ENCODE peak calls at places on chromosome X, in ten cellular contexts. S, F, B, I, O, Y, R, L, J and C are unnamed samples.

GRCh38 chrX:120224388-120224787 is 26.2 kb upstream of the ZBTB33 start:
- DNase-seq in S (no peak), F (no peak), B (no peak), I (no peak), O (no peak), Y (no peak), R (no peak), L (no peak), J (no peak), C (no peak)

GRCh38 chrX:24090300-24091200 is 35.8 kb downstream of the EIF2S3 start:
- DNase-seq in S (no peak), F (no peak), B (no peak), I (no peak), O (no peak), Y (no peak), R (no peak), L (no peak), J (no peak), C (no peak)

GRCh38 chrX:113058634-113059033 is 218.0 kb upstream of the AMOT start:
- DNase-seq in S (no peak), F (no peak), B (no peak), I (peak), O (no peak), Y (no peak), R (no peak), L (no peak), J (no peak), C (no peak)

GRCh38 chrX:119381349-119381944 is 17.7 kb upstream of the SLC25A43 start:
- DNase-seq in S (no peak), F (no peak), B (no peak), I (no peak), O (no peak), Y (no peak), R (no peak), L (no peak), J (no peak), C (no peak)

GRCh38 chrX:48683411-48683982 is at the start of gene WAS:
- DNase-seq in S (no peak), F (peak), B (no peak), I (no peak), O (no peak), Y (no peak), R (no peak), L (no peak), J (no peak), C (no peak)

GRCh38 chrX:104435249-104435648 is 130.8 kb upstream of the IL1RAPL2 start:
- DNase-seq in S (no peak), F (no peak), B (no peak), I (no peak), O (no peak), Y (no peak), R (no peak), L (peak), J (peak), C (no peak)

GRCh38 chrX:149453911-149454820 is 50.9 kb downstream of the IDS start:
- DNase-seq in S (no peak), F (no peak), B (no peak), I (no peak), O (no peak), Y (no peak), R (no peak), L (no peak), J (no peak), C (no peak)

GRCh38 chrX:36684053-36684452 is 324.1 kb upstream of the FAM47C start:
- DNase-seq in S (no peak), F (no peak), B (no peak), I (no peak), O (no peak), Y (no peak), R (no peak), L (no peak), J (no peak), C (no peak)

GRCh38 chrX:147377728-147378127 is 534.0 kb upstream of the FMR1 start:
- DNase-seq in S (no peak), F (no peak), B (no peak), I (no peak), O (no peak), Y (no peak), R (no peak), L (no peak), J (no peak), C (no peak)

GRCh38 chrX:148457279-148457678 is 43.1 kb upstream of the AFF2 start:
- DNase-seq in S (no peak), F (no peak), B (no peak), I (no peak), O (no peak), Y (no peak), R (no peak), L (no peak), J (no peak), C (no peak)

GRCh38 chrX:132169554-132169953 is 41.7 kb upstream of the FRMD7 start:
- DNase-seq in S (no peak), F (no peak), B (no peak), I (no peak), O (no peak), Y (no peak), R (no peak), L (no peak), J (no peak), C (no peak)

GRCh38 chrX:139762400-139763183 is 54.6 kb upstream of the MCF2 start:
- DNase-seq in S (no peak), F (no peak), B (no peak), I (peak), O (no peak), Y (peak), R (peak), L (no peak), J (peak), C (no peak)

GRCh38 chrX:154312116-154312515 is 16.5 kb downstream of the TKTL1 start:
- DNase-seq in S (no peak), F (no peak), B (no peak), I (no peak), O (no peak), Y (no peak), R (no peak), L (no peak), J (no peak), C (no peak)

GRCh38 chrX:110241816-110242215 is 76.1 kb downstream of the AMMECR1 start:
- DNase-seq in S (no peak), F (no peak), B (no peak), I (peak), O (no peak), Y (no peak), R (peak), L (peak), J (peak), C (no peak)

DNA sequence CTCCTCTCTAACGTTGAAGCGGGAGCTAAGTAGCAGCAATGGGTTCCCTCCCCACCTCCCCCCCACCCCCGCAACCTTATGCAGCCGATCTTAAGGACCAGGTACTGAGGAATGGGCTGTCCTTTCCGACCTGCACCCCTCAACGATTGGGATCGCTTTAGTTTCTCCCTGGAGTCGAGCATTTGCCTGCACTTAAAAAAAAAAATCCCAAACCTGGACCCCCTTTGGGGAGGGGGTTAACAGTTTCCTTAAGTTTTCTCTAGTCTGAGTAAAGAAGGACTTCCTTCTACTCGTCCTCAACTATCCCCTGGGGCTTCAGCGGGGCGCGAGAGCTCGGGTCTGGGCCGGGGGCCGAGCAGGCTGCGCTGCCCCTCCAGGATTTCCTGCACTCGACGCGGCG is 25.7 kb upstream of the BCORL1 start:
- DNase-seq in S (no peak), F (no peak), B (no peak), I (no peak), O (no peak), Y (no peak), R (no peak), L (no peak), J (no peak), C (no peak)
- H3K4me3 ChIP-seq in S (peak), F (peak), B (peak), I (no peak), O (peak), Y (peak), R (peak), L (peak), J (no peak), C (peak)

GRCh38 chrX:107440692-107441091 is 8.8 kb upstream of the FRMPD3 start:
- DNase-seq in S (no peak), F (no peak), B (no peak), I (no peak), O (no peak), Y (no peak), R (no peak), L (no peak), J (no peak), C (no peak)
- H3K27ac ChIP-seq in S (no peak), F (no peak), B (no peak), I (no peak), O (no peak), Y (no peak), R (no peak), L (no peak), J (no peak), C (no peak)

DNA sequence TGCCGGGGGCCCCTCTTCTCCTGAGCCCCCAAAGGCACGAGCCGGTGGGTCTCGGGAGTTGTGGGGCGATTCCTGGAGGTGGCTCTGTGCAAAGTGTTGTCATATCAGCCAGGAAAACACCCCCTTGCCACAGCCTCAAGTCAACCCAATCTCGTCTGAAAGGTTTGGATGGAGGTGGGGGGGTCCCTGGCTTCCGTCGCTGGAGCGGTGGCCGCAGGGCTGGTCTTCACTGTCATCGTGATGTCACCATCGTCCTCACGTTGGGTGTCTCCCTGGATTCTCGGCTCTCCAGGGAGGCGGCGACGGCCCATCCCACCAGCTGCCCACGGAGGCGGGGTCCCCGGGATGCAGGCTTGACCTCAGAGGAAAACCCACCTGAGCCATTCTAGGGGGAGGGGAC is 38.3 kb upstream of the PPP2R3B start:
- DNase-seq in S (no peak), F (no peak), B (no peak), I (no peak), O (no peak), Y (no peak), R (no peak), L (no peak), J (no peak), C (no peak)
- TF ChIP-seq CTCF in S (no peak), F (no peak), B (no peak), I (no peak), O (no peak), Y (no peak), R (no peak), L (no peak), J (no peak), C (no peak)

DNA sequence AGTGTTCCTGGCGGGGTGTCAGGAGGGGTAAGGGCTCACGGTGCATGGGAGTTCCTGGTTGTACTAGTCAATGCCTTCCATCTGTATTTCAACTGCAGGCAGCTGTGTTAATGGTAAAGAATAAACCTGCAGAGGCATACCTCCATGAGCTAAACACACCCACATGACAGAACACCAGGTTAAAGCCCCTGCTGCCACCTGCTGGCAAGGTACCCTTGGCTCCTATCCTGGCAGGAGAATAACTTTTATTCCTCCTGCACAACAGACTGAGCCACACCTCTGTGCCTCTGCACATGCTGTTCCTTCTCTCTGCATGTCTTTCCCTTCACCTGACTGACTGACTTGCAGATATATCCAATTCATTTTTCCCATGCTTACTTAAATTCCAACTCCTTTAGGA is 11.1 kb downstream of the ITIH6 start:
- DNase-seq in S (no peak), F (no peak), B (no peak), I (no peak), O (no peak), Y (no peak), R (peak), L (no peak), J (no peak), C (no peak)
- H3K4me3 ChIP-seq in S (no peak), F (no peak), B (no peak), I (no peak), O (no peak), Y (no peak), R (no peak), L (no peak), J (no peak), C (no peak)

GRCh38 chrX:115625577-115626301 is 64.8 kb downstream of the PLS3 start:
- DNase-seq in S (no peak), F (no peak), B (no peak), I (peak), O (no peak), Y (no peak), R (no peak), L (no peak), J (no peak), C (no peak)
- H3K27ac ChIP-seq in S (peak), F (no peak), B (no peak), I (peak), O (peak), Y (peak), R (no peak), L (no peak), J (peak), C (no peak)